ENCODE peak calls at places on chromosomes 3 and 15, in six cellular contexts. Y, A, K, B, G and S are unnamed samples.

GRCh38 chr15:31081568-31082250 is 19.8 kb downstream of the TRPM1 start:
- DNase-seq in G (no peak), B (no peak), A (no peak), Y (no peak), K (no peak), S (no peak)

GRCh38 chr3:129657261-129658046 is 51.0 kb upstream of the PLXND1 start:
- DNase-seq in A (no peak), Y (no peak), B (no peak), K (no peak), G (no peak), S (no peak)

GRCh38 chr3:33658971-33659848 is 58.8 kb downstream of the CLASP2 start:
- DNase-seq in B (no peak), G (peak), K (peak), A (peak), Y (peak), S (no peak)

GRCh38 chr3:140883428-140883827 is 58.2 kb upstream of the SLC25A36 start:
- DNase-seq in Y (no peak), G (no peak), B (no peak), A (no peak), K (no peak), S (no peak)

GRCh38 chr3:159964166-159964973 is 24.3 kb upstream of the IL12A start:
- DNase-seq in B (no peak), A (no peak), Y (no peak), K (no peak), G (peak), S (no peak)

GRCh38 chr3:27976933-27977332 is 254.8 kb upstream of the EOMES start:
- DNase-seq in K (no peak), A (no peak), B (peak), Y (no peak), G (no peak), S (no peak)

GRCh38 chr15:25249236-25250010 is 189.4 kb downstream of the UBE3A start:
- DNase-seq in G (no peak), K (peak), B (no peak), A (no peak), Y (no peak), S (no peak)

GRCh38 chr15:51192560-51193280 is 98.0 kb upstream of the TNFAIP8L3 start:
- DNase-seq in Y (peak), K (peak), B (peak), G (peak), A (peak), S (no peak)

GRCh38 chr3:119145500-119146167 is at the start of gene TEX55:
- DNase-seq in G (no peak), B (no peak), A (peak), Y (peak), K (no peak), S (no peak)

GRCh38 chr3:61582846-61583245 is 21.5 kb downstream of the PTPRG start:
- DNase-seq in A (no peak), B (no peak), Y (no peak), G (no peak), K (no peak), S (no peak)

GRCh38 chr3:159443266-159443665 is 545.4 kb upstream of the IL12A start:
- DNase-seq in G (no peak), A (no peak), K (no peak), B (no peak), Y (no peak), S (no peak)

GRCh38 chr3:41710646-41711388 is 251.1 kb downstream of the ULK4 start:
- DNase-seq in Y (no peak), A (no peak), B (no peak), G (no peak), K (no peak), S (no peak)

GRCh38 chr15:88646088-88646405 is 7.2 kb downstream of the ISG20 start:
- DNase-seq in Y (no peak), A (no peak), K (no peak), B (no peak), G (no peak), S (no peak)

GRCh38 chr15:85379403-85380131 is 836 bp upstream of the AKAP13 start:
- DNase-seq in Y (no peak), K (no peak), B (no peak), A (peak), G (no peak), S (no peak)

GRCh38 chr3:57864853-57865252 is 108.7 kb downstream of the SLMAP start:
- DNase-seq in Y (no peak), G (no peak), B (no peak), A (no peak), K (no peak), S (no peak)

GRCh38 chr15:84598250-84598649 is 2.6 kb upstream of the ZSCAN2 start:
- DNase-seq in G (no peak), B (peak), A (no peak), Y (no peak), K (no peak), S (no peak)

GRCh38 chr3:31871939-31872507 is 109.0 kb downstream of the OSBPL10 start:
- DNase-seq in B (no peak), G (no peak), A (no peak), Y (no peak), K (no peak), S (no peak)

GRCh38 chr3:170848294-170848917 is 21.6 kb downstream of the RPL22L1 start:
- DNase-seq in B (no peak), G (no peak), K (no peak), A (peak), Y (no peak), S (no peak)

GRCh38 chr15:80878242-80878866 is 99.2 kb downstream of the CEMIP start:
- DNase-seq in B (no peak), G (no peak), K (no peak), Y (no peak), A (no peak), S (no peak)

GRCh38 chr3:103511891-103512290 is 1077.1 kb downstream of the ZPLD1 start:
- DNase-seq in B (no peak), Y (no peak), K (no peak), A (no peak), G (no peak), S (no peak)

GRCh38 chr15:40407343-40407990 is 1.9 kb downstream of the IVD start:
- DNase-seq in Y (no peak), G (peak), K (no peak), B (no peak), A (no peak), S (no peak)
- TF ChIP-seq POLR2AphosphoS5 in Y (no peak), G (no peak), K (no peak), B (no peak), A (no peak), S (no peak)

DNA sequence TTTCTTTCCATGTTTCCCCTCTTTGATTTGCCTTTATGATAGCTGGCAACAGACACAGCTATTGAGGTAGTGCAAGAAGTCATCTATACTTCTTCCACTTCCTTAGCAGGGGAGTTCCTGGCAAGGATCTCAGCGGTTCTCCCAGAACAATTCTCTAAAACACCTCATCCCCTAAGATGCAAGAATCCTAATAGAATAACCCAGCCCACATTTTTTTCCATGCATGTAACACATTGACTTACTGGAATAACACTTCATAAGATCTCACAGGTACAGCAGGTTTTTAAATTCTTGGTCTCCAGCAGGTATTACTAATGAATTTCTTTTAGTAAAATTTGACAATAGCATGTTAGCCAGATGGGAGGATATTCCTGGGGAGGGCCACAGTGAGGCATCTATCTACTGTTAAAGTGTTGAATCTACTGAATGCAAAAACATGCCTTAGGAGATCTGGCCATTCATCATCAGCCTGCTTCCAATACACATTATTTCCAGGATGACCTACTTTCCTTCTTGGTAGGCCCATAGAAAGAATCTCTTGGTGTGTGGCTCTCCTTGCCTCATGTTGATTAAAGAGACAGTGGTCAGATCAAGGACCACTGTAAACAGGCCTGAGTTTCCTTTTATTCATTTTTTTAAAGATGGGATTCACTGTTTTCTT is 78.5 kb downstream of the RAD18 start:
- DNase-seq in B (no peak), G (no peak), A (no peak), K (no peak), Y (no peak), S (no peak)
- TF ChIP-seq CTCF in B (no peak), G (no peak), A (no peak), K (no peak), Y (no peak), S (no peak)

DNA sequence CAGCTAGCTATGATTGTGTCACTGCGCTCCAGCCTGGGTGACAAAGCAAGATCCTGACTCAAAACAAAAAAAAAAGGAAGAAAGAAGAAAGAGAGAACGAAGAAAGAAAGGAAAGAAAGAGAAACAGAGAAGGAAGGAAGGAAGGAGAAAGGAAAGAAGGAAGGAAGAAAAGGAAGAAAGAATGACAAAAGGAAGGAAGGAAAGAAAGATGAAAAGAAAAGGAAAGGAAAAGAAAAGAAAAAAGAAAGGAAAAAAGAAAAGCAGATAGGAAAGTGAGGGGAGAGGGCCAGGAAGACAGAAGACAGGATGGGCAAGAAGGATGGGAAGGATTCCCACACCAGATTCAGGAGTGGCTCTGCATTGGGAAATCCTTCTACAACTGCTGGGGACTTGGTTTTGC is 44.9 kb downstream of the GOLGA6L2 start:
- DNase-seq in B (no peak), G (no peak), K (no peak), Y (no peak), A (no peak), S (no peak)
- H3K27ac ChIP-seq in B (no peak), G (no peak), K (no peak), Y (no peak), A (no peak), S (no peak)

DNA sequence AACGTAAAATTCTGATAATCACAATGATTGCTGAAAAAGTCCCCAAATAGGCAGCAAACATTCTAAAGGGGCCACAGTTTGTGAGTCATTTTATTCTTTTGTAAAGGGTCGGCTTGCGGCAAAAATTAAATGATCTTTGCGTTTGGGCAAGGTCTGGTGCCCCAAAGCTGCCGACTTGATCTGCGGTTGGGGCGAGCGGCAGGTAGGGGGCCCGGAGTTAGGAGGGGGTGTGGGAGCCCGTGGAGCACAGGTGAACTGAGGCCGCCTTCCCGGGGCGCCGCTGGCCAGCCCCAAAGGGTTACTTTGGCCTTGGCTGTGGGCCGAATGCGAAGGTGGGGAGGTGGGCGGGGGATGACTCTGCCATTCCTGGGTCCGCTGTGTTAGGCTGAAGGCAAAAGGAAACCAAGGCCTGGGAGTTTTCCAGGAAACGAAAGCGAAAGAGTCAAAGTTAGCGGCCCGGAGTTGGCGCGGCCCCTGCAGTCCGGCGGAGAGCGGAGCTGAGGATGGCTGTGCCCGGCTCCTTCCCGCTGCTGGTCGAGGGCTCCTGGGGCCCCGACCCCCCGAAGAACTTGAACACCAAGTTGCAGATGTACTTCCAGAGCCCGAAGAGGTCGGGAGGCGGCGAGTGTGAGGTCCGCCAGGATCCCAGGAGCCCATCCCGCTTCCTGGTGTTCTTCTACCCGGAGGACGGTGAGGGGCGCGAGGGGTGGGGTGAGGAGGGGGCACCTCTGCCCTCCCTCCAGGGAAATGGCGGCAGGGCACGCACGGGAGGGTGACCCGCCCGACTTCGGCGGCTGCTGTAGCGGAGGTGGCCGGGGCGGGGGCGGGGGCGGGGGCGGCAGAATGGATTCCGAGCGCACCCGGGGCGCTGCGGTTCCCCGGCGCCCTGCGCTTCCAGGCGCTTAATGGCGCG is at the start of gene PARP14:
- DNase-seq in K (peak), Y (peak), G (no peak), A (peak), B (no peak), S (no peak)
- TF ChIP-seq POLR2AphosphoS5 in K (peak), Y (peak), G (peak), A (peak), B (no peak), S (peak)

GRCh38 chr15:34719051-34719882 is 35.5 kb downstream of the GJD2 start:
- DNase-seq in G (no peak), Y (no peak), A (peak), K (no peak), B (no peak), S (no peak)

GRCh38 chr15:34721157-34721801 is 33.5 kb downstream of the GJD2 start:
- DNase-seq in Y (no peak), A (no peak), K (no peak), B (no peak), G (no peak), S (no peak)

GRCh38 chr15:34724486-34724885 is 30.3 kb downstream of the GJD2 start:
- DNase-seq in K (no peak), Y (no peak), G (no peak), B (no peak), A (no peak), S (no peak)

GRCh38 chr15:34719883-34720148 is 35.0 kb downstream of the GJD2 start:
- DNase-seq in A (no peak), B (no peak), K (no peak), Y (no peak), G (no peak), S (no peak)

DNA sequence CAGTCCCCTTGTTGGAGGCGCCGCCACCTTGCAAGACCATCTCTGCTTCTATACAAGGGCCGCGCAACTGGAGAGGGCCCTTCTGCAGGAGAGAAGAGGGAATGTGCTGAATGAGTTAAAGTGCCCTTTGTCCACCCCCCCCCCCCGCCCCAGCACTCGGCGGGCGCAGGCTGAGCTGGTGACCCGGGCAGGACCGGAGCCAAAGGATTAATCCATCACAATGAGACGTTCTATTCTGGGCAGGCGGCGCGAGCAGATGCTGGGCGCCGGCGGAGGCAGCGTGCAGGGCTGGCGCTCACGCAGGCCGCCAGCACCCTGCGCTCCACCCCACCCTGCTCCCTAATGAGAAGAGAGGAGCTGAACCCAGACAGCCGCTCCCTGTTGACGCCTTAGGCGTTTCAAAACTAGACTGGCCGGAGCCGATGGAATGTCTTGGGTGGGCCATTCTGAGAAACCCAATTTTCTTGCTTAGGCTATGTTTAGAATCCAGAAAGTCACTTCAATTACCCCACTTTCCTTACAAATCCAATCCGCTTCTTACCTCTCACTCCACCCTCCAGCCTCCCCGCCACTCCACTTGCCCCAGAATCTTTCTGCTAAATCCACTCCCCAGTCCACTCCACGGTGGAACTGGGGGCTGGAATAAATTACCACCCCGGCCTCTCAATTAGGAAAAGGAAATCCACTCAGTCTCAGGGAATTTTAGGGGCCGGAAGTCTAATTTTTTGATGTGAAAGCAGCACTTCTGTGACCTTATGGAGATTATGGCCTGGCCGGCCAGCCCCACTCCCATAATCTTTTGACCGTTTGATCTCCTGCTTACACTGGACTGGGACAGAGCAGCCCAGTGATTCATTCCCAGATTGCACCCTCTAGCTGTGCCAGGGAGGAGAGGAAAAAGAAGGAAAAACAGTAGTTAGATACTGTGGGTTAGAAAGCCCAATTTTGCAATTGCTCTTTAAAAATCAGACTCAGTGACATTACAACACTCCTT is 32.7 kb downstream of the GJD2 start:
- DNase-seq in G (no peak), K (peak), A (peak), B (no peak), Y (peak), S (peak)
- TF ChIP-seq CTCF in G (no peak), K (no peak), A (peak), B (no peak), Y (peak), S (no peak)